ENCODE peak calls at places on chromosomes 13 and 19, in ten cellular contexts. X is fibroblast of lung, Z is progenitor cell of endocrine pancreas, G is WTC11, R is astrocyte, F is LNCaP clone FGC, I is AG04450, Q is choroid plexus epithelial cell, L is astrocyte of the spinal cord, H is foreskin fibroblast. K is an unnamed sample.

GRCh38 chr13:99415851-99416331 is 85.4 kb upstream of the TM9SF2 start:
- DNase-seq in X (no peak), Z (no peak), G (no peak), R (no peak), F (no peak), I (no peak), Q (no peak), L (no peak), H (no peak), K (no peak)

GRCh38 chr19:54232552-54232934 is 9.7 kb upstream of the LILRB3 start:
- DNase-seq in X (no peak), Z (no peak), G (no peak), R (no peak), F (no peak), I (no peak), Q (no peak), L (no peak), H (no peak), K (no peak)

GRCh38 chr19:48807590-48808308 is 3.1 kb downstream of the BCAT2 start:
- DNase-seq in X (no peak), Z (no peak), G (peak; percentile 44), R (no peak), F (no peak), I (no peak), Q (no peak), L (no peak), H (no peak), K (peak; percentile 16)

GRCh38 chr13:110493613-110494012 is 67.9 kb downstream of the RAB20 start:
- DNase-seq in X (no peak), Z (no peak), G (no peak), R (no peak), F (no peak), I (no peak), Q (no peak), L (no peak), H (no peak), K (no peak)

GRCh38 chr13:66714795-66715194 is 515.3 kb downstream of the PCDH9 start:
- DNase-seq in X (no peak), Z (no peak), G (no peak), R (no peak), F (no peak), I (no peak), Q (peak; percentile 24), L (no peak), H (no peak), K (no peak)

GRCh38 chr19:46719629-46720515 is 3.0 kb upstream of the PRKD2 start:
- DNase-seq in X (no peak), Z (no peak), G (no peak), R (no peak), F (no peak), I (no peak), Q (no peak), L (no peak), H (no peak), K (no peak)

GRCh38 chr19:47272448-47273312 is 2.0 kb upstream of the INAFM1 start:
- DNase-seq in X (peak; percentile 35), Z (no peak), G (no peak), R (peak; percentile 10), F (no peak), I (no peak), Q (peak; percentile 77), L (no peak), H (no peak), K (no peak)

GRCh38 chr13:109744512-109745051 is 41.8 kb downstream of the IRS2 start:
- DNase-seq in X (peak; percentile 57), Z (no peak), G (no peak), R (peak; percentile 41), F (peak; percentile 81), I (peak; percentile 81), Q (peak; percentile 97), L (peak; percentile 75), H (peak; percentile 80), K (no peak)

GRCh38 chr13:44231786-44232516 is 141.7 kb upstream of the SERP2 start:
- DNase-seq in X (peak; percentile 95), Z (no peak), G (peak; percentile 55), R (peak; percentile 96), F (no peak), I (peak; percentile 74), Q (peak; percentile 99), L (peak; percentile 98), H (peak; percentile 86), K (no peak)

GRCh38 chr13:53460776-53461175 is 432.2 kb downstream of the OLFM4 start:
- DNase-seq in X (no peak), Z (no peak), G (no peak), R (no peak), F (no peak), I (no peak), Q (no peak), L (no peak), H (no peak), K (peak; percentile 50)

GRCh38 chr19:16476401-16476800 is 4.6 kb upstream of the EPS15L1 start:
- DNase-seq in X (no peak), Z (no peak), G (no peak), R (no peak), F (no peak), I (no peak), Q (no peak), L (no peak), H (no peak), K (no peak)

DNA sequence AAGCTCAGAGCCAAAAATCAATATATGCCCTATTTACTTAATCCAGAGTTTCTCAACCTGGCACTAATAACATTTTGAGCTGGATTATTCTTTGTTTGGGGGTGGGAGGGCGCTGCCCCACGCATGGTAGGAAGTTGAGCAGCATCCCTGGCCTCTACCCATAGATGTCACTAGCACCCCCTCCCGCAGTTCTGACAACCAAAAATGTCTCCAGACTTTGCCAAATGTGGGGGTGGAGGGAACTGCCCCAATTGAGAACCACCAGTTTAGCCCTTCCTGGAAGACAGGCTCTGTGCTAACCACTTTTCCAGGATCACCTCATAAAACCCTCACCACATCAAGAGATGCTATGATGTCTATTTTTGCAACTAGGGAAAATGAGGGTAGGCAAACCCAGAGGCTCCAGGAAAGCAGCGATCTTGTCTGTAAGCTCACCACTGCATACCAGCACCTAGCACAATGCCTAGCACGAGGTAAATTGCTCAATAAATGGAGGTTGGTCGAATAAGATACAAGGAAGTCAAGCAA is 1.1 kb downstream of the TRIR start:
- DNase-seq in X (peak; percentile 62), Z (no peak), G (no peak), R (peak; percentile 54), F (no peak), I (no peak), Q (peak; percentile 64), L (no peak), H (peak; percentile 64), K (no peak)
- TF ChIP-seq CTCF in X (peak; percentile 44), Z (peak; percentile 28), G (no peak), R (peak; percentile 35), F (peak; percentile 54), I (peak; percentile 49), Q (peak; percentile 53), L (peak; percentile 38), H (peak; percentile 47), K (no peak)

DNA sequence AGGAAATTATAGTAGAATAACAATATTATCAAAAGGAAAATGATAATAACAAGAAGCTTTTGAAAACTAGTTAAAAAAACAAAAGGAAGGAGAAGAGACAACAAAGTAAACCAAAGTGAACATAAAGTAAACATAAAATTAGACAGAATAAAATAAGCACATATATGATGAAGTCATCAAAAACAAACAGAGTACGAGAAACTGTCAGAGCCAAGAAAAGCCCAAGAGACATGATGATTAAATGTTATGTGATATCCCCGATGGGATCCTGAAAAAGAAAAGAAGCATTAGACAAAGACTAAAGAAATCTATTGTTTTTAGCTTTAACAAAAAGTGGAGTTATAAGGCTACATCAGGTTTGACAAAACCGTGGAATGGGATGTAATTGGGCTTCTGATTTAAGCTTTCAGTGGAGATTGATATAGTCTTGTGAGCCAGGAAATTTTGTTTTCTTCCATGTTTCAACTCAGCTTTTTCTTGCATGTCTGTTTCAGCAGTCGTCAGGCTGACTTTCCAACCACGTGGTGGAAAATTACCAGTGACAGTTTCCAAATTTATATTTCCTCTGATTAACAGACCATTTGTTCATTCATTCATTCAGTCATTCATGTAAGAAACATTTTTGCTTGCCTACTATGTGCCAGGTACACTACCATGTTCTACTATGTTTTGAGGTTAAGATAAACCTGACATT is 64.9 kb downstream of the KL start:
- DNase-seq in X (no peak), Z (no peak), G (no peak), R (no peak), F (peak; percentile 39), I (no peak), Q (peak; percentile 64), L (peak; percentile 49), H (no peak), K (no peak)
- TF ChIP-seq CTCF in X (no peak), Z (no peak), G (no peak), R (no peak), F (no peak), I (no peak), Q (no peak), L (no peak), H (no peak), K (no peak)

DNA sequence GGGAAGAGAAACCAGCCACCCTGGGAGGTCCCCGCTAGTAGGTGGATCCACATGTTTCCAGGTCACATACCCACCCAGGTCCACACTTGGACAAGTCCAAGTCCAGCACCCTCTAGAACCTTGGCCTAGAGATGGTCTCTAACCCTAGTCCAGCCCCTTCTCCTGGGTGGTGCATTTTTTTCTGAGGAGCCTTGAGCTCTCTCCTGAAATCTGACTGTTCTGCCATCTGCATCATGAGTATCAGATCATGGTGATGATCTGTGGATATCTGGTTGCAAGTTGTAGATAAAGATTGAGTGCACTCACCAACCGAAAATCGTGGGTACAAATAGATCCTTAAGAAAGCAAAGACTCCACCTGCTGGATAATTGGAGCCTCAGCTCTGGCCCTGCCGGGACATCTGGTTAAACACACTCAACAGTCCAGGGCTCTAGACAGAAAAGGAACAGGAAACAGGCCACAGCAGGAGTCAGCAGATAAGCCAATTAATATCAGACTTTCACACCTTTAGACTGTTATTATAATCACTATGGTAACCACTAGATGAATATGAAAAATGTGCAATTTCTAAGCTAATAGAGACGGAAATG is 41.1 kb downstream of the GPR12 start:
- DNase-seq in X (no peak), Z (no peak), G (no peak), R (no peak), F (no peak), I (no peak), Q (peak; percentile 37), L (no peak), H (peak; percentile 6), K (no peak)
- TF ChIP-seq CTCF in X (no peak), Z (no peak), G (no peak), R (peak; percentile 8), F (peak; percentile 33), I (peak; percentile 22), Q (peak; percentile 48), L (peak; percentile 18), H (peak; percentile 31), K (peak; percentile 25)

DNA sequence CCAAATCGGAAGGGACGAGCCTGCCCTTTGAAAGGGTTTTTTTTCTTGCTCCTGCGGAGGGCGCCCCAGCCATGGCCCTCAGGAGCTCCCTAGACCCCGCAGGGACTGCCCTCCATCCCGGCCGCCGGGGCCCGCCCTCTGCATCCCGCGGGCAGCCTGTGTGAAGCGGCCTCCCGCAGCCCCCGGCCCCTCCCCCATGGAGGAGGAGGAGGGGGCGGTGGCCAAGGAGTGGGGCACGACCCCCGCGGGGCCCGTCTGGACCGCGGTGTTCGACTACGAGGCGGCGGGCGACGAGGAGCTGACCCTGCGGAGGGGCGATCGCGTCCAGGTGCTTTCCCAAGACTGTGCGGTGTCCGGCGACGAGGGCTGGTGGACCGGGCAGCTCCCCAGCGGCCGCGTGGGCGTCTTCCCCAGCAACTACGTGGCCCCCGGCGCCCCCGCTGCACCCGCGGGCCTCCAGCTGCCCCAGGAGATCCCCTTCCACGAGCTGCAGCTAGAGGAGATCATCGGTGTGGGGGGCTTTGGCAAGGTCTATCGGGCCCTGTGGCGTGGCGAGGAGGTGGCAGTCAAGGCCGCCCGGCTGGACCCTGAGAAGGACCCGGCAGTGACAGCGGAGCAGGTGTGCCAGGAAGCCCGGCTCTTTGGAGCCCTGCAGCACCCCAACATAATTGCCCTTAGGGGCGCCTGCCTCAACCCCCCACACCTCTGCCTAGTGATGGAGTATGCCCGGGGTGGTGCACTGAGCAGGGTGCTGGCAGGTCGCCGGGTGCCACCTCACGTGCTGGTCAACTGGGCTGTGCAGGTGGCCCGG is 815 bp downstream of the MAP3K10 start:
- DNase-seq in X (peak; percentile 25), Z (peak; percentile 48), G (peak; percentile 81), R (no peak), F (no peak), I (no peak), Q (peak; percentile 15), L (peak; percentile 12), H (peak; percentile 13), K (peak; percentile 78)
- TF ChIP-seq CTCF in X (no peak), Z (peak; percentile 32), G (no peak), R (no peak), F (peak; percentile 16), I (no peak), Q (no peak), L (no peak), H (no peak), K (no peak)

K was measured in glutamatergic neuron.